ENCODE peak calls at places on chromosomes 6 and 20, in six cellular contexts. A is A549, F is AG09319, I is IMR-90, H is left lung, Q is cardiac muscle cell. O is an unnamed sample.

GRCh38 chr6:55541024-55541423 is 38.0 kb downstream of the HMGCLL1 start:
- DNase-seq in H (no peak), I (no peak), Q (no peak), F (no peak), A (no peak), O (no peak)

GRCh38 chr6:145815351-145815772 is 767 bp upstream of the FBXO30 start:
- DNase-seq in I (peak; percentile 8), H (no peak), A (peak; percentile 33), F (no peak), Q (peak; percentile 42), O (peak; percentile 73)

GRCh38 chr20:21147593-21147992 is 21.7 kb downstream of the KIZ start:
- DNase-seq in Q (peak; percentile 31), A (no peak), H (no peak), I (peak; percentile 32), F (no peak), O (no peak)

GRCh38 chr20:45095753-45096371 is 5.1 kb downstream of the KCNS1 start:
- DNase-seq in A (peak; percentile 55), I (peak; percentile 69), H (no peak), F (peak; percentile 38), Q (peak; percentile 83), O (no peak)

GRCh38 chr6:154888896-154889295 is 106.2 kb upstream of the TIAM2 start:
- DNase-seq in F (no peak), Q (peak; percentile 11), A (no peak), I (no peak), H (no peak), O (no peak)

GRCh38 chr6:11389977-11390376 is 147.6 kb upstream of the TMEM170B start:
- DNase-seq in I (no peak), A (no peak), H (no peak), F (no peak), Q (no peak), O (no peak)

GRCh38 chr6:163415176-163415619 is 680 bp downstream of the QKI start:
- DNase-seq in A (no peak), Q (no peak), F (no peak), H (no peak), I (no peak), O (no peak)

GRCh38 chr6:3634417-3634816 is 117.1 kb downstream of the PXDC1 start:
- DNase-seq in F (no peak), I (no peak), A (no peak), Q (no peak), H (no peak), O (no peak)

GRCh38 chr6:91045152-91045551 is 458.3 kb upstream of the MAP3K7 start:
- DNase-seq in Q (peak; percentile 79), I (no peak), A (no peak), F (no peak), H (no peak), O (no peak)

GRCh38 chr6:76495909-76496308 is 423.4 kb upstream of the IMPG1 start:
- DNase-seq in A (no peak), H (no peak), F (no peak), I (no peak), Q (no peak), O (no peak)

GRCh38 chr20:16562259-16562658 is 11.0 kb downstream of the KIF16B start:
- DNase-seq in Q (no peak), I (no peak), F (no peak), A (no peak), H (no peak), O (no peak)

GRCh38 chr6:114108119-114109002 is 137.4 kb upstream of the HDAC2 start:
- DNase-seq in Q (peak; percentile 76), F (peak; percentile 45), I (peak; percentile 68), H (peak; percentile 73), A (peak; percentile 25), O (no peak)

GRCh38 chr20:40986774-40987173 is 41.8 kb upstream of the TOP1 start:
- DNase-seq in H (no peak), F (no peak), A (no peak), Q (no peak), I (no peak), O (no peak)

GRCh38 chr6:129843573-129843972 is 17.5 kb downstream of the TMEM244 start:
- DNase-seq in Q (no peak), I (no peak), H (no peak), F (no peak), A (no peak), O (no peak)

GRCh38 chr6:53258076-53258773 is 90.5 kb downstream of the ELOVL5 start:
- DNase-seq in A (no peak), H (no peak), I (no peak), Q (no peak), F (no peak), O (no peak)

GRCh38 chr6:24831771-24832718 is 33.3 kb upstream of the ARMH2 start:
- DNase-seq in H (no peak), I (peak; percentile 40), F (peak; percentile 24), A (no peak), Q (no peak), O (no peak)

GRCh38 chr6:135576055-135576454 is 78.5 kb upstream of the AHI1 start:
- DNase-seq in F (no peak), I (peak; percentile 80), Q (peak; percentile 57), H (no peak), A (no peak), O (no peak)

GRCh38 chr6:113364781-113365545 is 492.2 kb upstream of the MARCKS start:
- DNase-seq in I (peak; percentile 62), A (no peak), Q (no peak), F (no peak), H (no peak), O (no peak)

GRCh38 chr20:33477386-33478234 is 12.3 kb upstream of the CBFA2T2 start:
- DNase-seq in I (no peak), H (no peak), F (no peak), A (no peak), Q (no peak), O (no peak)

GRCh38 chr20:4090756-4091331 is 75.5 kb upstream of the RNF24 start:
- DNase-seq in A (peak; percentile 31), F (peak; percentile 28), I (peak; percentile 95), Q (peak; percentile 72), H (no peak), O (peak; percentile 18)

GRCh38 chr6:14369717-14370116 is 252.1 kb downstream of the CD83 start:
- DNase-seq in H (no peak), I (no peak), A (no peak), F (no peak), Q (no peak), O (no peak)

GRCh38 chr6:48628316-48628715 is 517.3 kb upstream of the PTCHD4 start:
- DNase-seq in Q (peak; percentile 6), A (no peak), F (no peak), I (no peak), H (no peak), O (no peak)

DNA sequence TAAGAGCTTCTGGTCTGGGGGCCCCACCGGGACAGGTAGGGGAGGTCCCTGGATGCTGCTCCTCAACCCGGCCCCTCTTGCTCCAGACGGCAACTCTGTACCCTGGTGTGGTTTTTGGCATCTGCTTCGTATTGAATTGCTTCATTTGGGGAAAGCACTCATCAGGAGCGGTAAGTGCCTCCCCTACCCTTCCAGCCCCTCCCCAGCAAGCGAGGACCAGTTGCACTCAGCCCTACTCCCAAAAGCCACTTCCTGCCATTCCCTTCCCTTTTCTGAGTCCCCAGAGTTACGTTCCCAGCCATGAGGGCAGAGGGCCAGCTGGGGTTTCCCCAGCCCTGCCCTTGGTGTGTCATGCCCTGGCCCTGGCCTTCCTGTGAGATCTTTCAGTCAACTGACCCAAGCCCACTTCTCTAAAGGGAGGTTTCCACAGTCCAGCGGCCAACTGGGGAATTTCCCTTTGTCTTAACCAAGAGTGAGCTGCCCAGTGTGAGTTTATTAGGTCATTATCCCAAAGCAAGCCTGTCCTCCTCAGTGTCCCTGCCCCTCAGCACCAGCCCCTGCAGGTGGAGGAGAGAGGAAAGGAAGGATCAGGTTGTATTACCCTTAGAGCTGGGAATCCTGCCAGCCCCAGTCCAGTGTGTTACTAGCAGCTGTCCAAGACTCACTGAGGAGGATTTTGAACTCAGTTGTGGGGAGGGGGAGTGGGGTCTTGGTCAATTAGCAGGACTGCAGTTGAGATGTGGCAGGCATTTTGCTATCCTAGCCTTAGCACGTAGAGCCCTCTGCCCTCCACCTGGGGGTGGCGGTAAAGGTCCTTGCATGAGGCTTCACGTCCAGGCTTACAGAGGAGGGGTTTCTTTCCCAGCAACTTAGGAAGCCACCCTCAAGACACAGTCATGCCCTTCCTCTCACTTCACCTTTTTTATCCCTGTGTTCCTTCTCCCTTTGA is 45.8 kb downstream of the TM9SF4 start:
- DNase-seq in H (peak; percentile 93), Q (peak; percentile 96), F (peak; percentile 63), I (peak; percentile 88), A (peak; percentile 10), O (no peak)
- TF ChIP-seq CTCF in H (peak; percentile 34), Q (peak; percentile 39), F (no peak), I (peak; percentile 26), A (no peak), O (peak; percentile 65)

GRCh38 chr6:126529605-126530004 is 189.7 kb downstream of the CENPW start:
- DNase-seq in A (no peak), H (no peak), Q (no peak), F (no peak), I (no peak), O (no peak)
- TF ChIP-seq CTCF in A (no peak), H (no peak), Q (no peak), F (peak; percentile 26), I (no peak), O (no peak)

DNA sequence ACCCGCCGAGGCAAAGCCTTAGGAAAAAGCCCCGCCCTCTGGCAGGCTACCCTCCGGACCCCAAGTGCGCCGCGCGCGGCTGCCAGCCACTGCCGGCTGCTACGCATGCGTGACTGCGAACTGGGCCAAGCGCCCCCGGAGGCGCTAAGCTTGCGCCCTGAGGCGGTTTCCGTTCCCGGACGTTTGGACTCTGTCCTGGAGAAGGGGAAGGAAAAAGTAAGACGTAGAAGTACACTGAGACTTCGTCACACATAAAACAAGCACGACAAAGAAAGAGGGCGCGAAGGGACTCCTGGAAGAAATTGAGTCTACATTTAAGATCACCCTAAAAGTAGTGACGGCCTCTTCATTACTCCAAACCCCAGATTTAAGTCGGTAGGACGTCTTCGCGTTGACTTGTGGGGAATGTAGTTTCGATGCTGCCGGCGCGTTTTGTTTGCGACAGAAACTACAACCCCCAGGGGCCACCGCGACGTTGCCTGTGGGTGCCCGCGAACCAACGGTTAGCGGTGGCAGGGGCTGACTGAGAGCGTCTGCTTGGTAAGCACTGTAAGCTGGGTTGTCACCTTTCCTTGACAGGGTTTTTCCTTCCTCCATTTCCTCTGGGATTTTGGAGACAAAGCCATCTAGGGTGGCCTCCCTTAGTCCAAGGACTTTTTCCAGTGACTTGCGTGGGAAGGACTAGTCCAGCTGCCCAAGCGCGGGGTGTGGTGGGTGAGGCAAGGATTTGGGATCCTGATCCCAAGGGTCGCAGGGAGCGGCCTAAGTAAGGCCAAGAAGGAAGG is at the start of gene CEP57L1:
- DNase-seq in A (peak; percentile 69), H (peak; percentile 98), Q (peak; percentile 97), F (peak; percentile 92), I (peak; percentile 97), O (peak; percentile 93)
- TF ChIP-seq CTCF in A (no peak), H (no peak), Q (no peak), F (peak; percentile 12), I (peak; percentile 25), O (no peak)

GRCh38 chr6:7991536-7991935 is 72.7 kb downstream of the BLOC1S5 start:
- DNase-seq in Q (no peak), H (no peak), F (no peak), I (no peak), A (no peak), O (no peak)
- TF ChIP-seq CTCF in Q (no peak), H (no peak), F (no peak), I (no peak), A (no peak), O (no peak)

GRCh38 chr6:109653264-109653663 is 37.7 kb downstream of the AK9 start:
- DNase-seq in I (peak; percentile 25), Q (peak; percentile 3), F (no peak), H (no peak), A (no peak), O (no peak)
- TF ChIP-seq CTCF in I (no peak), Q (no peak), F (no peak), H (no peak), A (no peak), O (no peak)